ENCODE peak calls at places on chromosomes 2 and 18, in nine cellular contexts. One of them, this sample, is unnamed. For H3K4me1, the result is how much of the 10 kb centered on the place peaks cover.

GRCh38 chr2:42086500-42086953 is 38.7 kb downstream of the PKDCC start:
- DNase-seq in esophagus muscularis mucosa: no peak
- DNase-seq in psoas muscle: no peak
- DNase-seq in CD4-positive, CD25-positive, alpha-beta regulatory T cell: peak
- DNase-seq in right lobe of liver: no peak
- DNase-seq in pancreas: no peak
- DNase-seq in A549: peak
- DNase-seq in heart left ventricle: no peak
- DNase-seq in PC-9: peak
- DNase-seq in this sample: peak

GRCh38 chr2:174124171-174124570 is 124.2 kb downstream of the OLA1 start:
- DNase-seq in esophagus muscularis mucosa: no peak
- DNase-seq in psoas muscle: no peak
- DNase-seq in CD4-positive, CD25-positive, alpha-beta regulatory T cell: no peak
- DNase-seq in right lobe of liver: no peak
- DNase-seq in pancreas: no peak
- DNase-seq in A549: no peak
- DNase-seq in heart left ventricle: no peak
- DNase-seq in PC-9: no peak
- DNase-seq in this sample: no peak

GRCh38 chr2:219205165-219205538 is 1.4 kb upstream of the ZFAND2B start:
- DNase-seq in esophagus muscularis mucosa: no peak
- DNase-seq in psoas muscle: no peak
- DNase-seq in CD4-positive, CD25-positive, alpha-beta regulatory T cell: no peak
- DNase-seq in right lobe of liver: no peak
- DNase-seq in pancreas: no peak
- DNase-seq in A549: no peak
- DNase-seq in heart left ventricle: no peak
- DNase-seq in PC-9: no peak
- DNase-seq in this sample: peak

GRCh38 chr2:1483551-1483950 is 70.3 kb downstream of the TPO start:
- DNase-seq in esophagus muscularis mucosa: no peak
- DNase-seq in psoas muscle: no peak
- DNase-seq in CD4-positive, CD25-positive, alpha-beta regulatory T cell: no peak
- DNase-seq in right lobe of liver: no peak
- DNase-seq in pancreas: no peak
- DNase-seq in A549: no peak
- DNase-seq in heart left ventricle: no peak
- DNase-seq in PC-9: no peak
- DNase-seq in this sample: no peak

GRCh38 chr18:63951302-63951705 is 2.2 kb downstream of the HMSD start:
- DNase-seq in esophagus muscularis mucosa: no peak
- DNase-seq in psoas muscle: no peak
- DNase-seq in CD4-positive, CD25-positive, alpha-beta regulatory T cell: no peak
- DNase-seq in right lobe of liver: no peak
- DNase-seq in pancreas: no peak
- DNase-seq in A549: no peak
- DNase-seq in heart left ventricle: no peak
- DNase-seq in PC-9: no peak
- DNase-seq in this sample: no peak

GRCh38 chr2:3738454-3738853 is 35.1 kb downstream of the DCDC2C start:
- DNase-seq in esophagus muscularis mucosa: no peak
- DNase-seq in psoas muscle: no peak
- DNase-seq in CD4-positive, CD25-positive, alpha-beta regulatory T cell: no peak
- DNase-seq in right lobe of liver: no peak
- DNase-seq in pancreas: no peak
- DNase-seq in A549: peak
- DNase-seq in heart left ventricle: no peak
- DNase-seq in PC-9: no peak
- DNase-seq in this sample: peak

GRCh38 chr2:60484080-60484737 is 69.2 kb downstream of the BCL11A start:
- DNase-seq in esophagus muscularis mucosa: no peak
- DNase-seq in psoas muscle: no peak
- DNase-seq in CD4-positive, CD25-positive, alpha-beta regulatory T cell: no peak
- DNase-seq in right lobe of liver: no peak
- DNase-seq in pancreas: no peak
- DNase-seq in A549: no peak
- DNase-seq in heart left ventricle: no peak
- DNase-seq in PC-9: no peak
- DNase-seq in this sample: no peak

GRCh38 chr2:234444242-234444641 is 52.6 kb downstream of the ARL4C start:
- DNase-seq in esophagus muscularis mucosa: no peak
- DNase-seq in psoas muscle: no peak
- DNase-seq in CD4-positive, CD25-positive, alpha-beta regulatory T cell: no peak
- DNase-seq in right lobe of liver: no peak
- DNase-seq in pancreas: no peak
- DNase-seq in A549: no peak
- DNase-seq in heart left ventricle: no peak
- DNase-seq in PC-9: no peak
- DNase-seq in this sample: no peak

GRCh38 chr2:237706257-237706656 is 78.9 kb downstream of the LRRFIP1 start:
- DNase-seq in esophagus muscularis mucosa: no peak
- DNase-seq in psoas muscle: no peak
- DNase-seq in CD4-positive, CD25-positive, alpha-beta regulatory T cell: no peak
- DNase-seq in right lobe of liver: peak
- DNase-seq in pancreas: no peak
- DNase-seq in A549: no peak
- DNase-seq in heart left ventricle: no peak
- DNase-seq in PC-9: no peak
- DNase-seq in this sample: no peak

GRCh38 chr2:191049728-191050639 is 36.0 kb upstream of the STAT1 start:
- DNase-seq in esophagus muscularis mucosa: no peak
- DNase-seq in psoas muscle: no peak
- DNase-seq in CD4-positive, CD25-positive, alpha-beta regulatory T cell: no peak
- DNase-seq in right lobe of liver: no peak
- DNase-seq in pancreas: no peak
- DNase-seq in A549: no peak
- DNase-seq in heart left ventricle: no peak
- DNase-seq in PC-9: no peak
- DNase-seq in this sample: no peak

DNA sequence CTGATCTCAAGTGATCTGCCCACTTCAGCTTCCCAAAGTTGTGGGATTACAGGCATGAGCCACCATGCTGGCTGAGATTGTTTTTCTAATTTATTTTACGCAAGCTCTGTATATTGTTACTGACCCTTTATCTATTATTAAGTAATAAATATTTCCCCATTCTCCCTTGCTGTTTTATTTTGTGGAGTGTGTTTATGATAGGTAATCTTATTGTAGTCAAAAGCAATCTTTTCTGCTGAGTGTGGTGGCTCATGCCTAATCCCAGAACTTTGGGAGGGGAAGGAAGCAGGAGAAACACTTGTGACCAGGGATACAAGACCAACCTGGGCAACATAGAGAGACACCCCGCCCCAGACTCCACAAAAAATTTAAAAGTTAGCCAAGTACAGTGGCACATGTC is 55.2 kb upstream of the RTN4 start:
- DNase-seq in esophagus muscularis mucosa: no peak
- DNase-seq in psoas muscle: no peak
- DNase-seq in CD4-positive, CD25-positive, alpha-beta regulatory T cell: no peak
- DNase-seq in right lobe of liver: no peak
- DNase-seq in pancreas: no peak
- DNase-seq in A549: no peak
- DNase-seq in heart left ventricle: no peak
- DNase-seq in PC-9: no peak
- DNase-seq in this sample: no peak
- H3K4me1 ChIP-seq in esophagus muscularis mucosa: half or more
- H3K4me1 ChIP-seq in psoas muscle: under half
- H3K4me1 ChIP-seq in CD4-positive, CD25-positive, alpha-beta regulatory T cell: under half
- H3K4me1 ChIP-seq in right lobe of liver: under half
- H3K4me1 ChIP-seq in pancreas: under half
- H3K4me1 ChIP-seq in A549: half or more
- H3K4me1 ChIP-seq in heart left ventricle: under half
- H3K4me1 ChIP-seq in PC-9: half or more
- H3K4me1 ChIP-seq in this sample: under half

GRCh38 chr2:20585351-20585709 is 65.6 kb downstream of the HS1BP3 start:
- DNase-seq in esophagus muscularis mucosa: no peak
- DNase-seq in psoas muscle: no peak
- DNase-seq in CD4-positive, CD25-positive, alpha-beta regulatory T cell: no peak
- DNase-seq in right lobe of liver: no peak
- DNase-seq in pancreas: no peak
- DNase-seq in A549: no peak
- DNase-seq in heart left ventricle: no peak
- DNase-seq in PC-9: no peak
- DNase-seq in this sample: no peak
- H3K4me1 ChIP-seq in esophagus muscularis mucosa: half or more
- H3K4me1 ChIP-seq in psoas muscle: under half
- H3K4me1 ChIP-seq in CD4-positive, CD25-positive, alpha-beta regulatory T cell: under half
- H3K4me1 ChIP-seq in right lobe of liver: under half
- H3K4me1 ChIP-seq in pancreas: under half
- H3K4me1 ChIP-seq in A549: under half
- H3K4me1 ChIP-seq in heart left ventricle: under half
- H3K4me1 ChIP-seq in PC-9: under half
- H3K4me1 ChIP-seq in this sample: under half

DNA sequence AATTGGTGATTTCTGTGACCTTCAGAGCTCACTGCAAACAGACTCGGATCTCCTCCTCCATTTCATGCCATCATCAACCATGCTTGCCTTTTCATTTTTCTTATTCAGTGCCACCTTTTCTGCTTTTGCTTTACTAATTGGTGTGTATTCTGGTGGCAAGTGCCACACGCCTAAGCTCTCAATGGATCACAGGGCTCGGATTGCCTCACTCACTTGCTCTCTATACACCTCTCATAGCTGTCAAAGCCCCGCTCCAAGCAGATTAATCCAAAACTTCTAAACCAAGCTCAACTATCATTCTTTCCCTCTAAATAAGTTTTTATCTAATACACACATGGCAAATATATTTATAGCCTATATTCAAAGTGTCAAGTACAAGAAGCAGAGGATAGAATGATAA is 86.4 kb downstream of the PLEKHM3 start:
- DNase-seq in esophagus muscularis mucosa: no peak
- DNase-seq in psoas muscle: no peak
- DNase-seq in CD4-positive, CD25-positive, alpha-beta regulatory T cell: no peak
- DNase-seq in right lobe of liver: no peak
- DNase-seq in pancreas: no peak
- DNase-seq in A549: no peak
- DNase-seq in heart left ventricle: no peak
- DNase-seq in PC-9: no peak
- DNase-seq in this sample: no peak
- H3K4me1 ChIP-seq in esophagus muscularis mucosa: under half
- H3K4me1 ChIP-seq in psoas muscle: under half
- H3K4me1 ChIP-seq in CD4-positive, CD25-positive, alpha-beta regulatory T cell: under half
- H3K4me1 ChIP-seq in right lobe of liver: under half
- H3K4me1 ChIP-seq in pancreas: under half
- H3K4me1 ChIP-seq in A549: under half
- H3K4me1 ChIP-seq in heart left ventricle: under half
- H3K4me1 ChIP-seq in PC-9: under half
- H3K4me1 ChIP-seq in this sample: under half

DNA sequence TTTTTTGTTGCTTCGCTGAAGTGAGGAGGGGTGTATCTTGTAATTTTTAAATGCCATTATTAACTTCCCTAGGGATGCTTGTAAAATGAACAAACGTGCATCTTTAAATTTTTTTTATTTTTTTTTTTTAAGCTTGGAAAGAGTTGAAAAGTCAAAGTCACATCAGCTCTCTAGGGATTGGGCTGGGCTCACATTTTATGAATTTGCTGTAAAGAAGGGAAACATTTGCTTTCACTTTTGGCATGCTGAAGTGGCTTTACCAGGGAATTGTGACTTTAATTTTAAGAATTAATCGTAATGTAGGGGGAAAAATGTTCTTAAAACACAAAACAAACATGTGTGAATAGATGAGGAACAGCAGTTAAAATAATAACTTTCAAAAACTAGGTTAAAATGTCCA is 123.0 kb downstream of the AGAP1 start:
- DNase-seq in esophagus muscularis mucosa: no peak
- DNase-seq in psoas muscle: no peak
- DNase-seq in CD4-positive, CD25-positive, alpha-beta regulatory T cell: no peak
- DNase-seq in right lobe of liver: no peak
- DNase-seq in pancreas: no peak
- DNase-seq in A549: no peak
- DNase-seq in heart left ventricle: no peak
- DNase-seq in PC-9: no peak
- DNase-seq in this sample: no peak
- H3K4me1 ChIP-seq in esophagus muscularis mucosa: under half
- H3K4me1 ChIP-seq in psoas muscle: under half
- H3K4me1 ChIP-seq in CD4-positive, CD25-positive, alpha-beta regulatory T cell: under half
- H3K4me1 ChIP-seq in right lobe of liver: under half
- H3K4me1 ChIP-seq in pancreas: under half
- H3K4me1 ChIP-seq in A549: under half
- H3K4me1 ChIP-seq in heart left ventricle: under half
- H3K4me1 ChIP-seq in PC-9: under half
- H3K4me1 ChIP-seq in this sample: under half

DNA sequence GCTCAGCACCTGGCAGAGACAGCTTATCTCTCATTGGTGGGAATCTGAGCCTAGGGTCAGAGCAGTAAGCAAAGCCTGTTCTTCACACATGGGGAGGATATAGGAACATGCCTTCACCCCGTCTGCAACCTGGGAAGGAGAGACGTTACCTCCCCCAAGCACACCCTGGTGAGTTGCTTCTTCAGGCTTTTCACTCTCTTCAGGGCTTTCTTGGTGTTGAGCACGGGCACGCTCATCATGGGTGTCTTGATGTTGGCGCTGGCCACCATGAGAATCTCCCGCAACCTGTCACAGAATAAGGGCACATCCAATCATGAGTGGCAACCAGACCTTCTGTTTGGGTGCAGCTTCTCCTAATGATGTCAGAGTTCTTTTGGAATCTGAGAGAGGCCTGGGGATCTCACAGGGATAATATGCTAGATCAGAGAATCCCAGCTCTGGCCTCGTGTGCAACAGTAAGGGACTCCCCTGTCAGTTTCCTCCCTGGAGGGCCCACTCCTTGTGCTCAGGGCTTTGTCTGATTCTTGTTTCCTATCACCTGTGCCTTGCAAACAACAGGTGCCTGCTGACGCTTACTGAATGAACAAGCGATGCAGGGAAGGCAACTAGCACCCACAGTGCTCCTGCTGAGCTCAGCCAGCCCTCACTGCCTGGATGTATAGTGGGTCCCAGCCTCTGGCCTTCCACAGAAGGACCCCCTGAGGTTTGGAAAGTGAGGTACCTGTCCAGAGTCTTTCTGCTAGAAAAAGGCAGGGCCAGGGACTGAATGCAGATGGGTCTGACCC is 66.3 kb downstream of the POLR1A start:
- DNase-seq in esophagus muscularis mucosa: no peak
- DNase-seq in psoas muscle: no peak
- DNase-seq in CD4-positive, CD25-positive, alpha-beta regulatory T cell: no peak
- DNase-seq in right lobe of liver: peak
- DNase-seq in pancreas: no peak
- DNase-seq in A549: no peak
- DNase-seq in heart left ventricle: no peak
- DNase-seq in PC-9: no peak
- DNase-seq in this sample: no peak
- H3K4me1 ChIP-seq in esophagus muscularis mucosa: under half
- H3K4me1 ChIP-seq in psoas muscle: half or more
- H3K4me1 ChIP-seq in CD4-positive, CD25-positive, alpha-beta regulatory T cell: half or more
- H3K4me1 ChIP-seq in right lobe of liver: under half
- H3K4me1 ChIP-seq in pancreas: under half
- H3K4me1 ChIP-seq in A549: under half
- H3K4me1 ChIP-seq in heart left ventricle: half or more
- H3K4me1 ChIP-seq in PC-9: under half
- H3K4me1 ChIP-seq in this sample: under half